ENCODE peak calls at places on chromosomes 3 and 15, in seven cellular contexts. H, O, P, U, M, Q and F are unnamed samples.

GRCh38 chr3:5226783-5227182 is 39.3 kb downstream of the EDEM1 start:
- DNase-seq in Q (peak; percentile 28), M (no peak), U (no peak), H (peak; percentile 60), O (no peak), P (peak; percentile 58), F (peak; percentile 46)

GRCh38 chr3:48617559-48617958 is 4.0 kb downstream of the TMEM89 start:
- DNase-seq in M (no peak), H (no peak), U (no peak), O (no peak), Q (no peak), P (no peak), F (no peak)

GRCh38 chr3:122392868-122393844 is 9.2 kb downstream of the FAM162A start:
- DNase-seq in H (peak; percentile 67), O (no peak), P (peak; percentile 72), U (no peak), Q (peak; percentile 63), M (no peak), F (peak; percentile 73)

GRCh38 chr15:29120593-29121368 is 148.8 kb downstream of the NSMCE3 start:
- DNase-seq in Q (no peak), O (no peak), P (no peak), H (no peak), U (no peak), M (no peak), F (no peak)

GRCh38 chr3:7469866-7470265 is 609.0 kb downstream of the GRM7 start:
- DNase-seq in Q (no peak), P (no peak), M (no peak), O (no peak), U (no peak), H (no peak), F (no peak)

GRCh38 chr15:26158176-26158575 is 295.0 kb upstream of the ATP10A start:
- DNase-seq in Q (no peak), O (no peak), M (no peak), U (no peak), H (no peak), P (no peak), F (no peak)

GRCh38 chr3:160758929-160759577 is 3.0 kb downstream of the PPM1L start:
- DNase-seq in H (no peak), U (no peak), M (no peak), O (no peak), P (no peak), Q (no peak), F (no peak)

GRCh38 chr3:186209810-186210752 is 101.2 kb upstream of the ETV5 start:
- DNase-seq in O (no peak), P (peak; percentile 79), U (peak; percentile 77), Q (peak; percentile 68), H (peak; percentile 62), M (no peak), F (peak; percentile 72)

GRCh38 chr3:141104151-141104741 is 53.1 kb downstream of the SPSB4 start:
- DNase-seq in H (no peak), O (no peak), P (no peak), Q (peak; percentile 30), M (no peak), U (no peak), F (no peak)

GRCh38 chr3:50156549-50156948 is 1.4 kb downstream of the SEMA3F start:
- DNase-seq in U (no peak), Q (no peak), M (no peak), O (no peak), P (no peak), H (no peak), F (no peak)

GRCh38 chr15:40367673-40368611 is 9.9 kb downstream of the DISP2 start:
- DNase-seq in O (peak; percentile 70), M (peak; percentile 83), H (peak; percentile 90), U (peak; percentile 89), P (peak; percentile 94), Q (peak; percentile 95), F (peak; percentile 88)

GRCh38 chr3:14725564-14726420 is 50.9 kb downstream of the C3orf20 start:
- DNase-seq in Q (peak; percentile 61), P (peak; percentile 97), M (no peak), H (peak; percentile 94), U (peak; percentile 37), O (peak; percentile 75), F (peak; percentile 96)

GRCh38 chr15:32671339-32672325 is 30.1 kb downstream of the SCG5 start:
- DNase-seq in M (no peak), U (no peak), P (no peak), H (no peak), Q (peak; percentile 29), O (no peak), F (no peak)

GRCh38 chr3:72892081-72892763 is 4.4 kb downstream of the GXYLT2 start:
- DNase-seq in U (peak; percentile 21), Q (peak; percentile 55), M (no peak), O (peak; percentile 70), H (peak; percentile 95), P (peak; percentile 93), F (peak; percentile 93)

GRCh38 chr3:56323986-56324420 is 144.3 kb downstream of the ERC2 start:
- DNase-seq in U (no peak), H (peak; percentile 91), Q (peak; percentile 44), M (no peak), O (no peak), P (peak; percentile 89), F (peak; percentile 82)

GRCh38 chr3:632571-633170 is 436.1 kb downstream of the CHL1 start:
- DNase-seq in P (peak; percentile 38), H (peak; percentile 57), U (peak; percentile 88), Q (peak; percentile 81), M (no peak), O (peak; percentile 39), F (peak; percentile 70)

GRCh38 chr3:125054436-125055164 is 1.2 kb downstream of the HEG1 start:
- DNase-seq in Q (peak; percentile 52), O (peak; percentile 50), P (peak; percentile 68), H (peak; percentile 70), M (no peak), U (peak; percentile 55), F (peak; percentile 67)

GRCh38 chr3:39718674-39719595 is 90.5 kb upstream of the MYRIP start:
- DNase-seq in U (no peak), Q (no peak), H (peak; percentile 40), P (peak; percentile 37), O (no peak), M (no peak), F (peak; percentile 53)

GRCh38 chr3:56291244-56291680 is 177.0 kb downstream of the ERC2 start:
- DNase-seq in O (no peak), M (no peak), U (no peak), H (peak; percentile 100), Q (no peak), P (peak; percentile 95), F (peak; percentile 94)

GRCh38 chr3:194276768-194277546 is 74.2 kb downstream of the CPN2 start:
- DNase-seq in H (peak; percentile 83), U (peak; percentile 63), Q (peak; percentile 67), P (peak; percentile 87), M (peak; percentile 64), O (peak; percentile 57), F (peak; percentile 21)

GRCh38 chr3:178382388-178383061 is 153.7 kb upstream of the KCNMB2 start:
- DNase-seq in M (no peak), P (peak; percentile 85), Q (no peak), U (no peak), O (no peak), H (peak; percentile 77), F (peak; percentile 87)

GRCh38 chr3:112233083-112233482 is 60.9 kb downstream of the SLC9C1 start:
- DNase-seq in U (no peak), Q (no peak), M (no peak), P (no peak), O (no peak), H (no peak), F (no peak)

GRCh38 chr3:56990295-56991015 is 70.0 kb upstream of the SPATA12 start:
- DNase-seq in U (no peak), Q (peak; percentile 42), P (no peak), M (no peak), H (no peak), O (no peak), F (no peak)

DNA sequence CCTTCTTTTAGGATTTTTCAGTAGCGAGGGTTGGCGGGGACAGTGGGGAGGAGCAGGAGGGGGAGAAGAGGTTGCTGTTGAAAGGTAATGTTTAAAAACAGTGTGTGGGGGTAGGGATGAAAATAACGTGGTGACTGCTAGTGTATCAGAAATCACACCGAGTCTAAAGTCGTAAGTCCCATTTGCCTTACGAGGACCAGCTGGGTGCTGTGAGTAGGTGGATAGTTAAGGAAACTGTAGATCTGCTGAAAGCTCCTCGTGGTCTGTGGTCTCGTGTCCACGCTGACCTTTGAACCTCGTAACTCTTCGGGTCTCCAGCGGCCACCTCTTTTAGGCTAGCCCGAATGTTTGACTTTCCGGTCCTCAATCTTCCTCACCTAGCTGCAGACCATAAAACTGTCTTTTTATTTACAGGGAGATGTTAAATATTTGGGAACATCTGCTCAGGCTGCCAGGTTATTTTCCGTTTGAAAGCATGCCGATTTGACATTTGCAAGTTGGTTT is 29.3 kb upstream of the ST3GAL6 start:
- DNase-seq in P (peak; percentile 41), U (peak; percentile 41), M (no peak), Q (peak; percentile 27), O (no peak), H (peak; percentile 36), F (peak; percentile 37)
- H3K4me3 ChIP-seq in P (peak overlapping the region; percentile 76), U (peak overlapping the region; percentile 80), M (peak overlapping the region; percentile 74), Q (peak overlapping the region; percentile 82), O (peak overlapping the region; percentile 62), H (peak overlapping the region; percentile 74), F (peak overlapping the region; percentile 89)

GRCh38 chr15:38647683-38648082 is 83.1 kb upstream of the RASGRP1 start:
- DNase-seq in P (peak; percentile 47), M (no peak), O (no peak), H (peak; percentile 51), Q (peak; percentile 38), U (no peak), F (peak; percentile 53)
- TF ChIP-seq CTCF in P (peak; percentile 47), M (no peak), O (no peak), H (peak; percentile 60), Q (peak; percentile 49), U (no peak), F (peak; percentile 52)

DNA sequence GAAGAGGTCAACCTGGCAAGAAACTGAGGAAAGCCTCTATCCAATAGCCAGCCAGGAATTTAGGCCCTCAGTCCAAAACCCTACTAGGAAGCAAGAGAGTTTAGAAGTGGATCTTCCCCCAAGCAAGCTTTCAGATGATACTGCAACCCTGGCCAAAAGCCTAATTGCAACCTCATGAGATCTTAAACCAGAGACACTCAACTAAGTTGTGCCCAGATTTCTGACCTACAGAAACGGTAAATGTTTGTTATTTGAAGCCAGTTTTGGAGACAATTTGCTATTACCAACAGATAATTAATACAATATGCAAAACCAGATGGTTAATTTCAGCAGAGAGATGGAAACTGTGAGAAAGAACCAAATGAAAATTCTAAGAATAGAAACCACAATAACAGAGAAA is 21.7 kb upstream of the SUSD5 start:
- DNase-seq in H (no peak), U (no peak), Q (no peak), O (no peak), P (no peak), M (no peak), F (no peak)
- H3K4me3 ChIP-seq in H (no peak overlapping the region), U (no peak overlapping the region), Q (no peak overlapping the region), O (no peak overlapping the region), P (no peak overlapping the region), M (no peak overlapping the region), F (no peak overlapping the region)

DNA sequence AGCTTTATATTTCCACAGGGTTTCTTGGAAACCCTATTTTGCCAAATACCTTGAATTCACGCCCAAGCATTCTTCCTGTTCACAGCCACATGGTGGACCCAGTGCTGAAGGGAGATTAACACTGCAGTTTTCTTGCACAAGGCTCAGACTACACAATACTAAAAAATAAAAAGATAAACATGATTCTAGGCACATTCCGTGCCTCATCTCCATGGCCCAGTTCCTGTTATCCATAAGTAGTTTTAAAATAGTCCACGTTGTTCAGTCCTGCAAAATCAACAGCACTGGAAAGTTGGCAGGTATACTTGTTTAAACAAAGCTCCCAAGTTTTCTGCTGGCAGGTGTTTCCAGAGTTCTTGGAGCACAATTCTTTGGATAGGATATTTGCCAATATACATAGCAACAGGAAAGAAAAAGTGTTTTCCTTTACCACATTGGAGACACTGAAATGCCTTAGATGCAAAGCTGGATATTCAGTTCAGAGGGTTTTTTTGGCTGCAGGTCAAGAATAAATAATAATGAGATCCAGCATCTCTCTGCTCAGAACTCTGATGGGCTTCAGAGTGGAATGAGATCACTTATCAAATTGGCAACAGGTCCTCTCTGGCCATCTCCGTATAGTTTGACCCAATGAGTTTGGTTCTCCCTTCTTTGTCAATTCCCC is 88.1 kb upstream of the TGFBR2 start:
- DNase-seq in O (peak; percentile 75), Q (peak; percentile 20), U (peak; percentile 62), P (peak; percentile 93), M (no peak), H (peak; percentile 97), F (peak; percentile 97)
- TF ChIP-seq CTCF in O (no peak), Q (peak; percentile 15), U (no peak), P (peak; percentile 41), M (peak; percentile 23), H (peak; percentile 47), F (peak; percentile 5)